ENCODE peak calls at places on chromosomes 13 and 19, in seven cellular contexts. G is esophagus squamous epithelium; X is stimulated activated CD8-positive, alpha-beta memory T cell treated with anti-CD3 and anti-CD28 coated beads, Interleukin-7, amount 100 ng/mL, for 48 hours; P is NK-92 treated with Interleukin-12 subunit alpha and Interleukin-12 subunit beta, amount 100 ng/mL, for 24 hours; A is NCI-H345; Q is NCI-H187; B is amniotic stem cell. Y is an unnamed sample.

GRCh38 chr13:111372651-111373425 is 52.4 kb downstream of the TEX29 start:
- DNase-seq in B (no peak), X (peak), Q (no peak), G (no peak), A (no peak), P (no peak), Y (no peak)

GRCh38 chr13:50323440-50324070 is 308.3 kb downstream of the KCNRG start:
- DNase-seq in A (no peak), Q (no peak), G (no peak), B (peak), P (no peak), X (no peak), Y (no peak)

GRCh38 chr13:43232866-43233265 is 209.5 kb downstream of the DNAJC15 start:
- DNase-seq in G (no peak), X (no peak), Q (no peak), A (no peak), B (peak), P (no peak), Y (no peak)

GRCh38 chr13:33009019-33009418 is 7.2 kb upstream of the KL start:
- DNase-seq in A (no peak), B (no peak), G (no peak), P (no peak), Q (no peak), X (no peak), Y (no peak)

GRCh38 chr19:49155005-49155826 is at the start of gene HRC:
- DNase-seq in A (no peak), B (no peak), G (no peak), Q (no peak), X (no peak), P (no peak), Y (no peak)

GRCh38 chr19:738509-739128 is 12.3 kb upstream of the MISP start:
- DNase-seq in X (no peak), B (no peak), Q (no peak), G (no peak), P (no peak), A (no peak), Y (no peak)

GRCh38 chr19:54388803-54389144 is 24.0 kb upstream of the LAIR1 start:
- DNase-seq in P (no peak), Q (no peak), B (no peak), G (no peak), X (no peak), A (no peak), Y (no peak)

GRCh38 chr19:48123907-48124675 is 13.5 kb upstream of the PLA2G4C start:
- DNase-seq in P (no peak), B (no peak), Q (no peak), X (peak), G (no peak), A (no peak), Y (no peak)

GRCh38 chr13:20053891-20054290 is 95.4 kb downstream of the ZMYM2 start:
- DNase-seq in A (no peak), X (no peak), Q (no peak), P (no peak), G (no peak), B (no peak), Y (no peak)

GRCh38 chr13:73825143-73825542 is 309.1 kb downstream of the KLF12 start:
- DNase-seq in B (no peak), P (no peak), X (no peak), Q (no peak), A (no peak), G (no peak), Y (no peak)

GRCh38 chr13:98966019-98966418 is 11.8 kb downstream of the DOCK9 start:
- DNase-seq in P (no peak), B (no peak), A (no peak), Q (no peak), G (no peak), X (no peak), Y (no peak)

GRCh38 chr19:38900816-38901215 is 1.0 kb downstream of the NFKBIB start:
- DNase-seq in B (no peak), G (no peak), X (no peak), Q (no peak), A (no peak), P (no peak), Y (no peak)

GRCh38 chr13:42364613-42365000 is 92.7 kb downstream of the AKAP11 start:
- DNase-seq in X (no peak), G (no peak), P (no peak), A (no peak), Q (no peak), B (no peak), Y (no peak)

GRCh38 chr13:108272333-108272732 is 2.8 kb downstream of the TNFSF13B start:
- DNase-seq in G (no peak), A (no peak), P (no peak), X (no peak), B (no peak), Q (no peak), Y (no peak)

GRCh38 chr13:36857273-36857672 is 38.3 kb downstream of the RFXAP start:
- DNase-seq in Q (no peak), G (no peak), A (no peak), B (no peak), X (no peak), P (no peak), Y (no peak)

GRCh38 chr13:35349673-35350278 is 126.7 kb downstream of the MAB21L1 start:
- DNase-seq in B (no peak), Q (no peak), X (no peak), A (no peak), G (no peak), P (no peak), Y (no peak)